ENCODE peak calls at places on chromosome 19, in seven cellular contexts. F, Q, Z, I, N, E and V are unnamed samples.

GRCh38 chr19:49801966-49802661 is 11.0 kb downstream of the FUZ start:
- DNase-seq in F (peak; percentile 68), Z (no peak), N (no peak), I (peak; percentile 70), E (peak; percentile 45), Q (peak; percentile 81), V (peak; percentile 39)

GRCh38 chr19:49443366-49444099 is 2.2 kb upstream of the SLC17A7 start:
- DNase-seq in Z (peak; percentile 97), F (peak; percentile 77), N (peak; percentile 67), I (peak; percentile 96), E (peak; percentile 92), Q (peak; percentile 91), V (peak; percentile 99)

GRCh38 chr19:49114630-49115363 is 627 bp downstream of the LIN7B start:
- DNase-seq in N (no peak), E (peak; percentile 36), I (peak; percentile 88), F (peak; percentile 59), Q (peak; percentile 25), Z (peak; percentile 48), V (peak; percentile 63)

GRCh38 chr19:10009714-10010224 is 535 bp downstream of the COL5A3 start:
- DNase-seq in N (no peak), I (no peak), F (no peak), Z (no peak), E (no peak), Q (no peak), V (no peak)

GRCh38 chr19:33497151-33497777 is 24.3 kb downstream of the PEPD start:
- DNase-seq in N (no peak), Z (no peak), I (no peak), F (no peak), Q (no peak), E (no peak), V (no peak)

GRCh38 chr19:45001087-45001739 is at the start of gene RELB:
- DNase-seq in Z (peak; percentile 98), I (peak; percentile 96), F (peak; percentile 50), E (peak; percentile 62), Q (peak; percentile 87), N (peak; percentile 27), V (peak; percentile 97)

GRCh38 chr19:3851254-3852176 is 17.3 kb downstream of the ZFR2 start:
- DNase-seq in F (no peak), I (no peak), N (no peak), Z (no peak), E (no peak), Q (peak; percentile 93), V (no peak)

GRCh38 chr19:4279530-4280422 is 710 bp downstream of the SHD start:
- DNase-seq in I (no peak), Z (no peak), E (no peak), Q (no peak), N (no peak), F (no peak), V (no peak)

GRCh38 chr19:2038284-2039081 is 12.6 kb downstream of the MKNK2 start:
- DNase-seq in I (no peak), Z (peak; percentile 63), F (no peak), E (no peak), Q (no peak), N (no peak), V (no peak)

GRCh38 chr19:42497492-42498226 is 30.6 kb downstream of the CEACAM1 start:
- DNase-seq in I (no peak), Z (peak; percentile 28), Q (no peak), N (no peak), E (no peak), F (no peak), V (peak; percentile 94)

GRCh38 chr19:1847684-1848398 is 442 bp downstream of the REXO1 start:
- DNase-seq in Q (peak; percentile 34), N (no peak), F (no peak), I (peak; percentile 59), E (no peak), Z (no peak), V (peak; percentile 41)

GRCh38 chr19:3852614-3853254 is 16.1 kb downstream of the ZFR2 start:
- DNase-seq in E (no peak), N (peak; percentile 50), I (peak; percentile 72), F (no peak), Z (no peak), Q (peak; percentile 96), V (peak; percentile 19)

GRCh38 chr19:54164369-54165068 is 5.0 kb upstream of the LENG1 start:
- DNase-seq in N (no peak), F (no peak), Z (no peak), Q (no peak), I (peak; percentile 51), E (no peak), V (peak; percentile 95)

GRCh38 chr19:40216777-40217026 is 1.5 kb downstream of the TTC9B start:
- DNase-seq in Z (peak; percentile 46), Q (no peak), F (no peak), N (no peak), E (no peak), I (no peak), V (no peak)

GRCh38 chr19:19146000-19146608 is 7.8 kb upstream of the TMEM161A start:
- DNase-seq in I (peak; percentile 91), E (peak; percentile 23), Z (peak; percentile 86), N (no peak), Q (peak; percentile 63), F (peak; percentile 9), V (peak; percentile 58)

GRCh38 chr19:56566904-56567273 is 379 bp upstream of the ZNF470 start:
- DNase-seq in N (no peak), I (peak; percentile 66), F (peak; percentile 87), Z (peak; percentile 46), E (no peak), Q (no peak), V (no peak)

GRCh38 chr19:41541990-41542584 is 33.9 kb upstream of the CEACAM21 start:
- DNase-seq in F (no peak), N (no peak), Z (no peak), E (no peak), I (peak; percentile 71), Q (peak; percentile 47), V (peak; percentile 87)

GRCh38 chr19:1929051-1929742 is 11.8 kb upstream of the CSNK1G2 start:
- DNase-seq in N (no peak), Z (peak; percentile 91), Q (peak; percentile 75), I (peak; percentile 89), E (peak; percentile 14), F (peak; percentile 35), V (peak; percentile 67)